ENCODE peak calls at places on chromosomes 1 and 21, in four cellular contexts. J is astrocyte, D is neural progenitor cell, Y is PC-9. P is an unnamed sample. For H3K79me2, the result is how much of the 10 kb centered on the place peaks cover.

GRCh38 chr1:160672118-160672517 is 25.3 kb upstream of the SLAMF1 start:
- DNase-seq in J (no peak), D (no peak), Y (no peak), P (no peak)

GRCh38 chr1:61290525-61290924 is 208.2 kb downstream of the NFIA start:
- DNase-seq in J (no peak), D (no peak), Y (no peak), P (no peak)

GRCh38 chr1:165816801-165817497 is 10.5 kb upstream of the UCK2 start:
- DNase-seq in J (no peak), D (no peak), Y (no peak), P (no peak)

GRCh38 chr1:12144236-12144635 is 22.6 kb upstream of the TNFRSF1B start:
- DNase-seq in J (no peak), D (no peak), Y (peak), P (no peak)

GRCh38 chr1:113630340-113631327 is 128.7 kb downstream of the PHTF1 start:
- DNase-seq in J (no peak), D (no peak), Y (peak), P (no peak)

GRCh38 chr1:225668222-225668621 is 15.3 kb upstream of the ENAH start:
- DNase-seq in J (no peak), D (no peak), Y (no peak), P (no peak)

GRCh38 chr1:82366694-82367093 is 566.0 kb downstream of the ADGRL2 start:
- DNase-seq in J (peak), D (no peak), Y (no peak), P (no peak)

GRCh38 chr21:45019076-45019886 is 55.1 kb upstream of the ADARB1 start:
- DNase-seq in J (peak), D (peak), Y (no peak), P (no peak)

GRCh38 chr21:41236361-41236973 is 68.5 kb downstream of the BACE2 start:
- DNase-seq in J (no peak), D (no peak), Y (no peak), P (no peak)

GRCh38 chr1:38084700-38085099 is 38.1 kb upstream of the POU3F1 start:
- DNase-seq in J (no peak), D (no peak), Y (no peak), P (no peak)

GRCh38 chr1:104072915-104073371 is 323.2 kb downstream of the AMY1C start:
- DNase-seq in J (no peak), D (no peak), Y (no peak), P (no peak)

GRCh38 chr1:165364432-165365133 is 8.1 kb upstream of the LMX1A start:
- DNase-seq in J (no peak), D (no peak), Y (no peak), P (peak)

GRCh38 chr1:81190003-81190402 is 610.7 kb upstream of the ADGRL2 start:
- DNase-seq in J (peak), D (no peak), Y (no peak), P (no peak)

GRCh38 chr1:25810341-25811299 is 9.1 kb upstream of the MTFR1L start:
- DNase-seq in J (no peak), D (peak), Y (no peak), P (no peak)

GRCh38 chr1:24562625-24563024 is 6.7 kb downstream of the NCMAP start:
- DNase-seq in J (no peak), D (no peak), Y (peak), P (no peak)

GRCh38 chr1:9292361-9293240 is at the start of gene SPSB1:
- DNase-seq in J (peak), D (peak), Y (peak), P (no peak)

GRCh38 chr1:19689856-19690255 is 25.2 kb downstream of the HTR6 start:
- DNase-seq in J (no peak), D (no peak), Y (no peak), P (no peak)

DNA sequence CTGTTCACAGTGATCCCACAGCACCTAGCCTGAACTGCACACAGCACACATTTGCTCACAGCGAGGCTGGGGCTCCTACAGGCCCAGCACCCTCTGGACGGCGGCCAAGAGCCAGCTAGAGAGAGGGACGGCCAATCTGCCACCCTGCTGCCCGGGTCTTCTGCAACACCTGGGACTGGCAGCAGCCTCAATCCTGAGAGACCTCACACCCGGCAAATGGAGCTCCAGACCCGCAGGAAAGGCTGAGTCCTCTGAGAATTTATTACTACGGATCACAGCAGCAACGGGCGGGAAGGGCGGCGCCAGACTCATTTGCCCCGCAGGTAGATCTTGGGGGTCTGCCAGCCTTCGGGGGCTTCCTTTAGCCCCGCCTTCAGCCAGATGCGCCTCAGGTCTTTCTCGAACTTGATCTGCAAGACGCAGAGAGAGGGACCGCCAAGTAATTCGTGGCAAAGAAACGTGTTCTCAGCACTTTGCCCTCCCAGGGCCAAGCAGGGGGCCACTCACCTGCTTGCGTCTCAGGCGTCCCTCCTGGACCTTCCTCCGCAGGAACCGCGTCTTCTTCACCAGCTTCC is 1.4 kb downstream of the AURKAIP1 start:
- DNase-seq in J (no peak), D (no peak), Y (no peak), P (no peak)
- H3K4me3 ChIP-seq in J (peak), D (peak), Y (peak), P (peak)

DNA sequence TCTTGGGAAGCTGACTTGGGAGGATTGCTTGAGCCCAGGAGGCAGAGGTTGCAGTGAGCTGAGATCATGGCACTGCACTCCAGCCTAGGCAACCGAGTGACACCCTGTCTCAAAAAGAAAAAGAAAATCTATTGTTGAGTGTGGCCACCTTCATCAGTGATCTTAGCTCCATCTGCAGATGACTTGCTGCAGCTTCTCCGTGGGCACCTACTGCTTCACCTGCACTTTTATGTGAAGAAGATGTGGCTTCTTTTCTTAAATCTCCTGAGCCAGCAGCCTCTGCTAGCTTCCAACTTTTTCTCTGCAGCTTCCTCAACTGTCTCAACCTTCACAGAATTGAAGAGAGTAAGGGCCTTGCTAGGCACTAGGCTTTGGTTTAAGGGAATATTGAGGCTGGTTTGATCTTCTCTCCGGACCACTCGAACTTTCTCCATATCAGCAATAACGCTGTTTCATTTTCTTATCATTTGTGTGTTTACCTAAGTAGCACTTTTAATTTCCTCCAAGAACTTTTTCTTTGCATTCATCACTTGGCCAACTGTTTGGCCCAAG is 28.0 kb downstream of the AGPAT3 start:
- DNase-seq in J (no peak), D (no peak), Y (no peak), P (no peak)
- H3K79me2 ChIP-seq in J (under half), D (under half), Y (under half), P (under half)

DNA sequence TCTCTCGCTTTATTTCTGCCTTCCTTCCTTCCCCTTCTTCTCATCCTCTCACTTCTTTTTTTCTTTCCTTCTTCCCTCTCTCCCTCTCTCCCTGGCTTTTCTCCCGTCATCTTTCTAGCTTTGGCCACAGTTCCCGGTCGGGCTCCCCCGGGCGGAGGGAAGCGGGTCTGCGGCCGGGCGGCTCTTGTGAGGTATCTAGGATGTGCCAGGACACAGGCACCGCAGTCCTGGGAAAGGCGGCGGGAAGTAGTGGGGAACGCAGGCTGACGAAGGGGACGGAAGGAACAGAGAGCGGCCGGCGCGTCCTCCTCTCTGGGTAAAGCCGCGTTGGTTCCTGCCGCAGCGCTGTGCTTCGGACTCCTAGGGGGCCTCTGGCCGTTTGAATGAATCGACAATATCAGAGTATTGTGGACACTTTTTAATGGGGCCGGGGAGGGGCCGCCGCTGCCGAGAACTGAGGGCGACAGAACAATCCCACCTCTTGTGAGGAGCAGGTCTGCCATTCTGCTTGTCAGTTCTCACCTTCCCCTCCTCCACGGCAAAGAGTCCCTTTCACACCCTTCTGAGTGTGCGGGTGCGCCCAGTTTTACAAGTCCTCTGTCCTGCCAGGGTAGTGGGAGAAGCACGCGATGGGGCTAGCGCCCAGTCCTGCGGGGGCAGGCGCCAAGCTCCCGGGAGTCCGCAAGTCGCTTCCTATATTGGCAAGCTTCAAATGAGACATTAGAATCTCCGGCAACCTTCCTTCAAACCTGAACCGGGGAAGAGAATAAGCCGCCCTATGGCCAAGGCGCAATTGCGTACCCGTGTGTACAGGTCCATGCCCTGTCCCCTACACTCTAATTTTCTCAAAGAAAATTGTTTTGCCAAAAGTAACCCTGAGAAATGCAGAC is 1.1 kb upstream of the LHX9 start:
- DNase-seq in J (peak), D (peak), Y (peak), P (no peak)
- H3K4me3 ChIP-seq in J (peak), D (peak), Y (peak), P (peak)

DNA sequence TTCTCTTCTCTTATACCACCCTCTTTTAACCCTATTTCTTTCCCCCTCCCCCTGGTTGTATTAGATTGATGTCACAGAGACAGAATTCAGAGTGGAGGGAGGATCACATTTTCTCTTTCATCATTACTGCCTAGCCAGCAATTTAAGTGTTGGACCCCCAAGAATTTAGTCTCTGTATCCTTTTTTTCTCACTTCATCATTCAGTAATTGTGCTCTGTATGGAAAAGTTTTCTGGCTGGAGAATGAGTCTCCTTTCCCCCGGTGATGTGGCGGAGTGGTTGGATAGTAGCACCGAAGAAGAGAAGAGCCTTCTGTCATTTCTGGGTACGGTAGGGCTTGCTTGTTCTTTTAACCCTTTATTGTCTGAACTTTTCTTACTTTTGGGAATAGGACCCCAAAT is 124.8 kb downstream of the CLEC20A start:
- DNase-seq in J (no peak), D (no peak), Y (no peak), P (no peak)
- H3K79me2 ChIP-seq in J (under half), D (under half), Y (under half), P (under half)

GRCh38 chr1:59816318-59816878 is 1.6 kb downstream of the HOOK1 start:
- DNase-seq in J (no peak), D (no peak), Y (no peak), P (no peak)
- H3K4me3 ChIP-seq in J (no peak), D (peak), Y (peak), P (no peak)

GRCh38 chr21:15039607-15040299 is 25.0 kb downstream of the NRIP1 start:
- DNase-seq in J (no peak), D (no peak), Y (no peak), P (no peak)
- H3K79me2 ChIP-seq in J (half or more), D (half or more), Y (half or more), P (half or more)

P was measured in keratinocyte.